ENCODE peak calls at places on chromosomes 13 and 19, in six cellular contexts. E, S, Y, P, Z and V are unnamed samples.

GRCh38 chr19:15264061-15264932 is 32.0 kb upstream of the EPHX3 start:
- ATAC-seq in S (peak), Y (peak), P (peak), E (peak), Z (peak), V (peak)

GRCh38 chr19:56091066-56091490 is 30.0 kb downstream of the ZNF787 start:
- ATAC-seq in Y (no peak), S (no peak), Z (no peak), E (peak), P (no peak), V (peak)

GRCh38 chr13:44758595-44759221 is 182.6 kb upstream of the TSC22D1 start:
- ATAC-seq in Y (no peak), P (peak), Z (peak), S (no peak), E (peak), V (no peak)

GRCh38 chr19:4284176-4284958 is 5.3 kb downstream of the SHD start:
- ATAC-seq in S (no peak), E (peak), P (peak), Z (peak), Y (peak), V (no peak)

GRCh38 chr19:55690109-55690768 is 15.2 kb downstream of the EPN1 start:
- ATAC-seq in Y (no peak), E (no peak), S (no peak), P (no peak), Z (no peak), V (no peak)

GRCh38 chr19:39428309-39429112 is 7.2 kb downstream of the RPS16 start:
- ATAC-seq in Y (no peak), E (peak), S (peak), P (peak), Z (no peak), V (peak)

GRCh38 chr19:2015611-2015950 is at the start of gene BTBD2:
- ATAC-seq in E (no peak), S (no peak), P (no peak), Y (no peak), Z (no peak), V (peak)

GRCh38 chr19:5504115-5504514 is 48.9 kb downstream of the ZNRF4 start:
- ATAC-seq in E (peak), S (no peak), P (peak), Z (no peak), Y (no peak), V (no peak)

GRCh38 chr19:6744381-6745288 is 5.2 kb downstream of the TRIP10 start:
- ATAC-seq in E (peak), Z (no peak), Y (no peak), P (peak), S (peak), V (peak)

GRCh38 chr19:36773223-36773579 is 594 bp upstream of the ZNF850 start:
- ATAC-seq in Z (peak), P (no peak), Y (no peak), S (no peak), E (peak), V (no peak)

GRCh38 chr19:1057185-1057857 is 9.6 kb upstream of the ARHGAP45 start:
- ATAC-seq in Y (no peak), S (no peak), P (peak), E (peak), Z (peak), V (no peak)

GRCh38 chr19:11168568-11168967 is 13.0 kb upstream of the SPC24 start:
- ATAC-seq in S (no peak), Y (no peak), E (peak), Z (peak), P (no peak), V (peak)

GRCh38 chr19:28386080-28386869 is 826.7 kb downstream of the UQCRFS1 start:
- ATAC-seq in E (no peak), P (no peak), Y (no peak), Z (no peak), S (peak), V (no peak)

GRCh38 chr19:5035105-5035761 is 66.3 kb downstream of the KDM4B start:
- ATAC-seq in Z (no peak), E (no peak), Y (no peak), P (no peak), S (no peak), V (no peak)

GRCh38 chr13:76808927-76809326 is 77.3 kb downstream of the KCTD12 start:
- ATAC-seq in Y (no peak), E (no peak), P (no peak), S (no peak), Z (no peak), V (no peak)

GRCh38 chr13:82647540-82647939 is 1234.7 kb downstream of the SLITRK1 start:
- ATAC-seq in P (no peak), Y (no peak), Z (no peak), S (no peak), E (no peak), V (no peak)

GRCh38 chr13:44843403-44843802 is 145.9 kb downstream of the NUFIP1 start:
- ATAC-seq in P (no peak), S (no peak), Z (no peak), Y (no peak), E (no peak), V (no peak)

GRCh38 chr19:5436948-5437306 is 18.3 kb upstream of the ZNRF4 start:
- ATAC-seq in Z (no peak), S (no peak), Y (no peak), E (peak), P (no peak), V (no peak)

GRCh38 chr13:30143671-30144400 is 163.5 kb downstream of the KATNAL1 start:
- ATAC-seq in P (no peak), S (no peak), Y (peak), E (no peak), Z (no peak), V (peak)

GRCh38 chr13:110150384-110151091 is 156.4 kb downstream of the COL4A1 start:
- ATAC-seq in E (no peak), Z (no peak), S (peak), Y (no peak), P (no peak), V (peak)

GRCh38 chr13:76157926-76158325 is 521.8 kb downstream of the LMO7 start:
- ATAC-seq in Z (no peak), P (no peak), Y (no peak), E (no peak), S (no peak), V (no peak)

GRCh38 chr13:29546662-29547061 is 48.8 kb downstream of the SLC7A1 start:
- ATAC-seq in Z (no peak), Y (no peak), P (no peak), E (no peak), S (no peak), V (no peak)

GRCh38 chr13:107867701-107868661 is 347.4 kb downstream of the LIG4 start:
- ATAC-seq in S (peak), Z (no peak), E (peak), Y (peak), P (peak), V (peak)

GRCh38 chr19:8965887-8966286 is 44.3 kb downstream of the MUC16 start:
- ATAC-seq in E (no peak), P (no peak), Y (no peak), S (no peak), Z (no peak), V (no peak)

GRCh38 chr13:78121459-78122348 is 203.1 kb upstream of the EDNRB start:
- ATAC-seq in P (peak), S (no peak), Z (peak), Y (peak), E (peak), V (no peak)

DNA sequence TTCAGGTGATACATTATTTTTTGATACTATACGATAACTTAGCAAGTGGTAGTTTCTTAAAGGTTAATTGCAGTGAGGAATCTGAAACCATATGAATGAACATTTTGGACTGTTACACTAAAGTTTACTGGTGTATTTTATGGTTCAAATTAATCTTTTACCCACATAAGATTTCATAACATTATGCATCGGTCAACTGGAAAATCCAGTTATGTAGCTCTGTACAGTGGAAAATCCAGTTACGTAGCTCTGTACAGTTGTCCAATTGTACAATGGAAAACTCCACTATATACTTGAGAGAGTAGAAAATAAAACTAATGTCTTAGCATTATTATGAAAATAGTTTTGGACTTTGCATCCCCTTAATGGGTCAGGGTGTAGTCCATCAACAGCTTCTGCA is 2.0 kb upstream of the UBAC2 start:
- ATAC-seq in Z (no peak), E (no peak), Y (no peak), P (no peak), S (no peak), V (no peak)
- TF ChIP-seq EP300 in Z (no peak), E (no peak), Y (no peak), P (no peak), S (no peak), V (no peak)

GRCh38 chr13:111153279-111153976 is 38.3 kb downstream of the ARHGEF7 start:
- ATAC-seq in S (peak), P (peak), Z (peak), E (peak), Y (peak), V (peak)
- TF ChIP-seq CTCF in S (peak), P (peak), Z (peak), E (no peak), Y (peak), V (peak)

DNA sequence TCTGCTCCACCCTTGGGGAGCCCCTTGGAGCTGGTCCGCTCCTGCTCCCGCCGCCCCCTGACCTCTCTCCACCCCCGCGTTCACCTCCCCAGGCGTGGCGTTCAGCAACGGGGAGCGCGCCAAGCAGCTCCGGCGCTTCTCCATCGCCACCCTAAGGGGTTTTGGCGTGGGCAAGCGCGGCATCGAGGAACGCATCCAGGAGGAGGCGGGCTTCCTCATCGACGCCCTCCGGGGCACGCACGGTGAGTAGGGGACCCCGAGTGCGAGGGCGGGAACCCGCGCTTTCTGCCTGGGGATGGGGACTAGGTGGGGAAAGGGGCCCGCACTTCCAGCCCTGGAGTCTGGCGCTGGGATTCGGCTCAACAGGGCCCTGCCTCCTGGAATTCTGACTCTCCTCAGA is 1.7 kb downstream of the CYP2A13 start:
- ATAC-seq in P (no peak), E (peak), S (no peak), Z (no peak), Y (no peak), V (no peak)
- TF ChIP-seq EP300 in P (no peak), E (no peak), S (no peak), Z (no peak), Y (no peak), V (no peak)

GRCh38 chr19:33997690-33998089 is 174.6 kb upstream of the LSM14A start:
- ATAC-seq in Y (no peak), E (no peak), S (no peak), Z (no peak), P (no peak), V (no peak)
- TF ChIP-seq CTCF in Y (no peak), E (peak), S (no peak), Z (no peak), P (no peak), V (no peak)

GRCh38 chr19:54448774-54449700 is at the start of gene LENG8:
- ATAC-seq in Y (peak), S (peak), E (peak), Z (peak), P (peak), V (peak)
- TF ChIP-seq EP300 in Y (peak), S (no peak), E (no peak), Z (no peak), P (no peak), V (no peak)

GRCh38 chr13:93230466-93230865 is 3.9 kb downstream of the GPC6 start:
- ATAC-seq in E (no peak), P (no peak), Y (no peak), Z (no peak), S (no peak), V (peak)

GRCh38 chr13:93231867-93232266 is 5.3 kb downstream of the GPC6 start:
- ATAC-seq in Y (no peak), E (no peak), Z (no peak), S (no peak), P (no peak), V (no peak)

GRCh38 chr13:93234459-93234858 is 7.9 kb downstream of the GPC6 start:
- ATAC-seq in P (no peak), Z (no peak), S (no peak), E (no peak), Y (no peak), V (no peak)

GRCh38 chr13:93235258-93236015 is 8.8 kb downstream of the GPC6 start:
- ATAC-seq in Z (no peak), Y (no peak), P (no peak), E (no peak), S (no peak), V (peak)

GRCh38 chr13:93233997-93234416 is 7.4 kb downstream of the GPC6 start:
- ATAC-seq in S (no peak), Z (peak), Y (peak), E (peak), P (peak), V (no peak)
- TF ChIP-seq CTCF in S (no peak), Z (no peak), Y (peak), E (no peak), P (peak), V (no peak)

DNA sequence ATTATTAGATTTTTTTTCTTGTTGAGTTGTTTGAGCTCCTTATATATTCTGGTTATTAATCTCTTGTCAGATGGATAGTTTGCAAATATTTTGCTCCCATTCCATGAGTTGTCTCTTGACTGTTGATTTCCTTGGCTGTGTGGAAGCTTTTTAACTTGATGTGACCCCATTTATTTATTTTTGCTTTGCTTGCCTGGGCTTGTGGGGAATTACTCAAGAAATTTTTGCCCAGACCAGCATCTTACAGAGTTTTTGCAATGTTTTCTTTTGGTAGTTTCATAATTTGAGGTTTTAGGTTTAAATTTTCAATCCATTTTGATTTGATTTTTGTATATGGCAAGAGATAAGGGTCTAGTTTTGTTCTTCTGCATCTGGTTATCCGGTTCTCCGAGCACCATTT is 124.7 kb downstream of the PCCA start:
- ATAC-seq in S (no peak), P (no peak), Y (no peak), Z (no peak), E (no peak), V (no peak)
- TF ChIP-seq EP300 in S (no peak), P (no peak), Y (no peak), Z (no peak), E (no peak), V (no peak)

GRCh38 chr13:50989476-50989875 is 79.9 kb downstream of the RNASEH2B start:
- ATAC-seq in Z (no peak), E (peak), P (peak), S (no peak), Y (peak), V (no peak)
- TF ChIP-seq CTCF in Z (no peak), E (no peak), P (peak), S (no peak), Y (peak), V (peak)